ENCODE peak calls at places on chromosomes 5 and 9, in eight cellular contexts. One of them, this sample, is unnamed.

GRCh38 chr5:176319827-176320554 is 41.6 kb downstream of the KIAA1191 start:
- DNase-seq in AG04450: no peak
- DNase-seq in tibial nerve: no peak
- DNase-seq in coronary artery: no peak
- DNase-seq in colonic mucosa: no peak
- DNase-seq in CD8-positive, alpha-beta T cell: no peak
- DNase-seq in psoas muscle: no peak
- DNase-seq in dorsolateral prefrontal cortex: no peak
- DNase-seq in this sample: no peak

GRCh38 chr9:99807276-99807852 is 14.3 kb upstream of the NR4A3 start:
- DNase-seq in tibial nerve: no peak
- DNase-seq in coronary artery: no peak
- DNase-seq in CD8-positive, alpha-beta T cell: peak; percentile 72
- DNase-seq in dorsolateral prefrontal cortex: peak; percentile 63
- DNase-seq in AG04450: no peak
- DNase-seq in psoas muscle: peak; percentile 58
- DNase-seq in colonic mucosa: peak; percentile 66
- DNase-seq in this sample: no peak

GRCh38 chr5:10527281-10527950 is 36.5 kb upstream of the ANKRD33B start:
- DNase-seq in dorsolateral prefrontal cortex: no peak
- DNase-seq in psoas muscle: no peak
- DNase-seq in tibial nerve: no peak
- DNase-seq in AG04450: no peak
- DNase-seq in coronary artery: no peak
- DNase-seq in colonic mucosa: no peak
- DNase-seq in CD8-positive, alpha-beta T cell: no peak
- DNase-seq in this sample: no peak

GRCh38 chr5:78500028-78500427 is 139.6 kb downstream of the SCAMP1 start:
- DNase-seq in coronary artery: no peak
- DNase-seq in tibial nerve: no peak
- DNase-seq in CD8-positive, alpha-beta T cell: no peak
- DNase-seq in dorsolateral prefrontal cortex: no peak
- DNase-seq in AG04450: no peak
- DNase-seq in colonic mucosa: peak; percentile 7
- DNase-seq in psoas muscle: no peak
- DNase-seq in this sample: no peak

GRCh38 chr5:142617416-142617815 is 68.5 kb downstream of the FGF1 start:
- DNase-seq in dorsolateral prefrontal cortex: no peak
- DNase-seq in colonic mucosa: no peak
- DNase-seq in AG04450: no peak
- DNase-seq in CD8-positive, alpha-beta T cell: no peak
- DNase-seq in psoas muscle: no peak
- DNase-seq in coronary artery: no peak
- DNase-seq in tibial nerve: no peak
- DNase-seq in this sample: no peak

GRCh38 chr9:89773170-89773569 is 168.4 kb downstream of the GADD45G start:
- DNase-seq in tibial nerve: no peak
- DNase-seq in colonic mucosa: no peak
- DNase-seq in coronary artery: no peak
- DNase-seq in dorsolateral prefrontal cortex: no peak
- DNase-seq in AG04450: no peak
- DNase-seq in psoas muscle: no peak
- DNase-seq in CD8-positive, alpha-beta T cell: no peak
- DNase-seq in this sample: no peak

GRCh38 chr5:147167529-147167928 is 67.3 kb upstream of the STK32A start:
- DNase-seq in AG04450: no peak
- DNase-seq in colonic mucosa: no peak
- DNase-seq in tibial nerve: no peak
- DNase-seq in dorsolateral prefrontal cortex: no peak
- DNase-seq in CD8-positive, alpha-beta T cell: no peak
- DNase-seq in coronary artery: no peak
- DNase-seq in psoas muscle: no peak
- DNase-seq in this sample: no peak

GRCh38 chr9:84146893-84147705 is 166.5 kb downstream of the RMI1 start:
- DNase-seq in CD8-positive, alpha-beta T cell: no peak
- DNase-seq in tibial nerve: no peak
- DNase-seq in AG04450: no peak
- DNase-seq in dorsolateral prefrontal cortex: no peak
- DNase-seq in psoas muscle: no peak
- DNase-seq in colonic mucosa: no peak
- DNase-seq in coronary artery: no peak
- DNase-seq in this sample: no peak

GRCh38 chr5:145161384-145161783 is 673.8 kb downstream of the PRELID2 start:
- DNase-seq in colonic mucosa: no peak
- DNase-seq in dorsolateral prefrontal cortex: no peak
- DNase-seq in AG04450: no peak
- DNase-seq in CD8-positive, alpha-beta T cell: no peak
- DNase-seq in tibial nerve: no peak
- DNase-seq in coronary artery: no peak
- DNase-seq in psoas muscle: no peak
- DNase-seq in this sample: no peak

GRCh38 chr5:172837640-172838039 is 3.6 kb downstream of the ERGIC1 start:
- DNase-seq in dorsolateral prefrontal cortex: no peak
- DNase-seq in AG04450: no peak
- DNase-seq in CD8-positive, alpha-beta T cell: peak; percentile 64
- DNase-seq in coronary artery: no peak
- DNase-seq in tibial nerve: no peak
- DNase-seq in colonic mucosa: peak; percentile 95
- DNase-seq in psoas muscle: no peak
- DNase-seq in this sample: no peak

GRCh38 chr5:159764283-159764927 is 151.9 kb upstream of the ADRA1B start:
- DNase-seq in AG04450: peak; percentile 86
- DNase-seq in CD8-positive, alpha-beta T cell: no peak
- DNase-seq in dorsolateral prefrontal cortex: no peak
- DNase-seq in psoas muscle: no peak
- DNase-seq in coronary artery: no peak
- DNase-seq in tibial nerve: no peak
- DNase-seq in colonic mucosa: no peak
- DNase-seq in this sample: no peak

GRCh38 chr5:171537463-171537862 is 118.0 kb downstream of the FGF18 start:
- DNase-seq in tibial nerve: no peak
- DNase-seq in psoas muscle: no peak
- DNase-seq in AG04450: no peak
- DNase-seq in coronary artery: no peak
- DNase-seq in dorsolateral prefrontal cortex: no peak
- DNase-seq in CD8-positive, alpha-beta T cell: no peak
- DNase-seq in colonic mucosa: no peak
- DNase-seq in this sample: no peak

GRCh38 chr9:36319183-36319582 is 60.9 kb upstream of the GNE start:
- DNase-seq in AG04450: no peak
- DNase-seq in colonic mucosa: no peak
- DNase-seq in dorsolateral prefrontal cortex: no peak
- DNase-seq in tibial nerve: no peak
- DNase-seq in CD8-positive, alpha-beta T cell: no peak
- DNase-seq in coronary artery: no peak
- DNase-seq in psoas muscle: no peak
- DNase-seq in this sample: no peak

GRCh38 chr9:36318212-36318802 is 60.1 kb upstream of the GNE start:
- DNase-seq in colonic mucosa: peak; percentile 73
- DNase-seq in AG04450: no peak
- DNase-seq in coronary artery: no peak
- DNase-seq in psoas muscle: no peak
- DNase-seq in CD8-positive, alpha-beta T cell: no peak
- DNase-seq in dorsolateral prefrontal cortex: no peak
- DNase-seq in tibial nerve: no peak
- DNase-seq in this sample: no peak

GRCh38 chr9:36317766-36318165 is 59.5 kb upstream of the GNE start:
- DNase-seq in AG04450: no peak
- DNase-seq in colonic mucosa: peak; percentile 97
- DNase-seq in dorsolateral prefrontal cortex: no peak
- DNase-seq in psoas muscle: peak; percentile 29
- DNase-seq in tibial nerve: no peak
- DNase-seq in coronary artery: no peak
- DNase-seq in CD8-positive, alpha-beta T cell: no peak
- DNase-seq in this sample: no peak

GRCh38 chr9:36320457-36320856 is 62.2 kb upstream of the GNE start:
- DNase-seq in colonic mucosa: no peak
- DNase-seq in CD8-positive, alpha-beta T cell: no peak
- DNase-seq in coronary artery: no peak
- DNase-seq in psoas muscle: no peak
- DNase-seq in dorsolateral prefrontal cortex: no peak
- DNase-seq in AG04450: no peak
- DNase-seq in tibial nerve: no peak
- DNase-seq in this sample: no peak

GRCh38 chr9:36319806-36320205 is 61.6 kb upstream of the GNE start:
- DNase-seq in coronary artery: no peak
- DNase-seq in tibial nerve: no peak
- DNase-seq in CD8-positive, alpha-beta T cell: no peak
- DNase-seq in colonic mucosa: peak; percentile 74
- DNase-seq in dorsolateral prefrontal cortex: no peak
- DNase-seq in AG04450: no peak
- DNase-seq in psoas muscle: no peak
- DNase-seq in this sample: no peak
- H3K27ac ChIP-seq in coronary artery: no peak overlapping the region
- H3K27ac ChIP-seq in tibial nerve: no peak overlapping the region
- H3K27ac ChIP-seq in CD8-positive, alpha-beta T cell: no peak overlapping the region
- H3K27ac ChIP-seq in colonic mucosa: peak overlapping the region; percentile 87
- H3K27ac ChIP-seq in dorsolateral prefrontal cortex: peak overlapping the region; percentile 41
- H3K27ac ChIP-seq in AG04450: no peak overlapping the region
- H3K27ac ChIP-seq in psoas muscle: no peak overlapping the region
- H3K27ac ChIP-seq in this sample: no peak overlapping the region

DNA sequence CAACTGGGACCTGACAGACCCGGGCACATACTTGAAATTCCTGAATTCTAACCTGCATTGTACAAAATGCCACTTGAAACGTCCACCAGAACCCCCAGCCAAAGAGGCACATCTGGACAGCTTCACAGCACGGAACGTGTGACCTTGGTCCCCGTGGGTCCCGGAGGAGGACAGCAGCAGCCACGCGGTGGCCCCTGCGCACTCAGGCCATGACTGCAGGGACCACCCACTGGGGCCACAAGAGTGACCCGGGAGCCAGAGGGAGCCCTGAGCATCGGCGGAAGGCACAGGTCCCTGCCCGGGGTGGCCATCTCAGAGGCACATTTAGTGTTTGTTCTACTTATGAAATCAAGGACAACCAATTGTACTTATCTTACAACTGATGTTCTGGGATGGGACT is 2.1 kb upstream of the SNAPC4 start:
- DNase-seq in tibial nerve: no peak
- DNase-seq in CD8-positive, alpha-beta T cell: no peak
- DNase-seq in colonic mucosa: no peak
- DNase-seq in AG04450: no peak
- DNase-seq in coronary artery: no peak
- DNase-seq in dorsolateral prefrontal cortex: no peak
- DNase-seq in psoas muscle: no peak
- DNase-seq in this sample: no peak
- H3K27ac ChIP-seq in tibial nerve: no peak overlapping the region
- H3K27ac ChIP-seq in CD8-positive, alpha-beta T cell: no peak overlapping the region
- H3K27ac ChIP-seq in colonic mucosa: no peak overlapping the region
- H3K27ac ChIP-seq in AG04450: no peak overlapping the region
- H3K27ac ChIP-seq in coronary artery: no peak overlapping the region
- H3K27ac ChIP-seq in dorsolateral prefrontal cortex: no peak overlapping the region
- H3K27ac ChIP-seq in psoas muscle: no peak overlapping the region
- H3K27ac ChIP-seq in this sample: no peak overlapping the region

GRCh38 chr9:70054546-70054945 is 10.9 kb downstream of the MAMDC2 start:
- DNase-seq in dorsolateral prefrontal cortex: no peak
- DNase-seq in CD8-positive, alpha-beta T cell: no peak
- DNase-seq in psoas muscle: no peak
- DNase-seq in coronary artery: no peak
- DNase-seq in colonic mucosa: no peak
- DNase-seq in tibial nerve: no peak
- DNase-seq in AG04450: no peak
- DNase-seq in this sample: no peak
- H3K27ac ChIP-seq in dorsolateral prefrontal cortex: no peak overlapping the region
- H3K27ac ChIP-seq in CD8-positive, alpha-beta T cell: no peak overlapping the region
- H3K27ac ChIP-seq in psoas muscle: no peak overlapping the region
- H3K27ac ChIP-seq in coronary artery: peak overlapping the region; percentile 84
- H3K27ac ChIP-seq in colonic mucosa: peak overlapping the region; percentile 13
- H3K27ac ChIP-seq in tibial nerve: peak overlapping the region; percentile 25
- H3K27ac ChIP-seq in AG04450: no peak overlapping the region
- H3K27ac ChIP-seq in this sample: no peak overlapping the region

DNA sequence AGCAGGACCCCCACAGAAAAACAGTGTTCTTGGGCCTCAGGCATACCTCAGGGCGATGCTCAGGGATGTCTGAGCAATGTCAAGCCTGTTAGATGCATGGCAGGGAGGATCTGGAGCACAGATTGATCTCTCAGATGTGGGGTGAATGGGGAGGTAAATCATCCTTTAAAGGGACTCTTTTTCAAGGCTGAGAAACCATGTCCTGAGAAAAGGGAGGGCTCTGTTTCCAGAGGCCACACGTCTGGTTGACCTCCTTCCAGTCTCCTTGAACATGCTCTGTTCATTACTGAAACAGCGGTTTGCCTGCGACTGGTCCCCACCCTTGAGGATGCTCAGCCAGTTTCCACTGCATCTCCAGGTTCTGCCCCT is 135.7 kb downstream of the AOPEP start:
- DNase-seq in coronary artery: no peak
- DNase-seq in AG04450: no peak
- DNase-seq in CD8-positive, alpha-beta T cell: no peak
- DNase-seq in colonic mucosa: no peak
- DNase-seq in dorsolateral prefrontal cortex: no peak
- DNase-seq in psoas muscle: no peak
- DNase-seq in tibial nerve: no peak
- DNase-seq in this sample: no peak
- H3K27ac ChIP-seq in coronary artery: no peak overlapping the region
- H3K27ac ChIP-seq in AG04450: peak overlapping the region; percentile 82
- H3K27ac ChIP-seq in CD8-positive, alpha-beta T cell: no peak overlapping the region
- H3K27ac ChIP-seq in colonic mucosa: peak overlapping the region; percentile 28
- H3K27ac ChIP-seq in dorsolateral prefrontal cortex: no peak overlapping the region
- H3K27ac ChIP-seq in psoas muscle: peak overlapping the region; percentile 77
- H3K27ac ChIP-seq in tibial nerve: peak overlapping the region; percentile 38
- H3K27ac ChIP-seq in this sample: peak overlapping the region; percentile 10

DNA sequence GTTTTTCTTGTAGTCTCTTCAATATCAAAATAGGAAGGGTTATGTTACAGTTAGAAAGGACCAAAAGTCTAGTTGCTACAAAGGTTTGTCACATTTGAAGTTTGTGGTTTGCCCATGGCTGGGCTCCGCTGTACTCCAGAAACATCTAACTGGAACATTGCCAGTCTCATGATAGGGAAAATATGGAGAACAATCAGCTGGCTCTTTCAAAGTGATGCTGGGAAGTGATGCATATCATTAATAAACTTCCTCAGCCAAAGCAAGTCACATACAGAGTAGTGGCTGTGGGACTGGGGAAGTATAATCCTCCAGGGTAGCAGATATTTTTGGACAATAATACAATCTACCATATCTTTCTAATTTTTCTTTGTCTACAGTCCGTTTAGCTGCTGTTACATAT is 8.8 kb downstream of the BTF3 start:
- DNase-seq in psoas muscle: no peak
- DNase-seq in CD8-positive, alpha-beta T cell: no peak
- DNase-seq in tibial nerve: no peak
- DNase-seq in dorsolateral prefrontal cortex: no peak
- DNase-seq in coronary artery: no peak
- DNase-seq in colonic mucosa: no peak
- DNase-seq in AG04450: no peak
- DNase-seq in this sample: no peak
- H3K27ac ChIP-seq in psoas muscle: no peak overlapping the region
- H3K27ac ChIP-seq in CD8-positive, alpha-beta T cell: no peak overlapping the region
- H3K27ac ChIP-seq in tibial nerve: peak overlapping the region; percentile 40
- H3K27ac ChIP-seq in dorsolateral prefrontal cortex: no peak overlapping the region
- H3K27ac ChIP-seq in coronary artery: no peak overlapping the region
- H3K27ac ChIP-seq in colonic mucosa: no peak overlapping the region
- H3K27ac ChIP-seq in AG04450: no peak overlapping the region
- H3K27ac ChIP-seq in this sample: no peak overlapping the region

DNA sequence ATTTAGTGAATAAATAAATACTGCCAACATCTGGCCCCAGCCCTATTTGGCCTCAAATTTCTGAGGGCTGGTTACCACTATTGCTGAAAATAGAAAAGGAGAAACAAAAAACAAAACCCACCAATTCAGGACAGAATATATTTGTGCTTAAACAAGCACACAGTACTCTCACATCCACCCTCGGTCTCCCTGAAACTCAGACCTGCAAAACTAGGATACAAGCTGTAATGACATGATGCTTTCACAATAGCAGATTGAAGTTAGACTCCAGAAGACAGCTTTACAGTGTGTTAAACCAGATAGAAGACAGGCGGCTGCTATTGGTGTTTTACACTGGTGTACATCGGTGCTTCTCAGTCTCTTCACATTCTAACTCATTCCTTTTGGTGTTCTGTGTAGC is 214.9 kb upstream of the DMRT1 start:
- DNase-seq in AG04450: no peak
- DNase-seq in colonic mucosa: no peak
- DNase-seq in psoas muscle: no peak
- DNase-seq in dorsolateral prefrontal cortex: no peak
- DNase-seq in CD8-positive, alpha-beta T cell: no peak
- DNase-seq in tibial nerve: no peak
- DNase-seq in coronary artery: no peak
- DNase-seq in this sample: no peak
- H3K27ac ChIP-seq in AG04450: no peak overlapping the region
- H3K27ac ChIP-seq in colonic mucosa: peak overlapping the region; percentile 32
- H3K27ac ChIP-seq in psoas muscle: no peak overlapping the region
- H3K27ac ChIP-seq in dorsolateral prefrontal cortex: no peak overlapping the region
- H3K27ac ChIP-seq in CD8-positive, alpha-beta T cell: no peak overlapping the region
- H3K27ac ChIP-seq in tibial nerve: peak overlapping the region; percentile 44
- H3K27ac ChIP-seq in coronary artery: peak overlapping the region; percentile 87
- H3K27ac ChIP-seq in this sample: no peak overlapping the region

This sample was measured in substantia nigra.